ENCODE peak calls at places on chromosomes 6 and 20, in ten cellular contexts. T is stomach, W is HCT116, D is transverse colon, H is SK-N-SH, P is breast epithelium, C is sigmoid colon, K is H1, N is suprapubic skin, U is GM23338. I is an unnamed sample.
A peak's percentile ranks its signal among the peaks of the same experiment; 100 is the strongest.

GRCh38 chr20:37727247-37727956 is 33.6 kb downstream of the CTNNBL1 start:
- DNase-seq in T (no peak), U (no peak), K (no peak), D (no peak), P (no peak), C (no peak), N (no peak), W (no peak), H (no peak), I (no peak)

GRCh38 chr20:44702776-44703175 is 12.4 kb upstream of the CCN5 start:
- DNase-seq in C (peak; percentile 94), D (peak; percentile 64), T (peak; percentile 88), P (peak; percentile 65), N (peak; percentile 92), H (no peak), U (no peak), K (no peak), W (no peak), I (peak; percentile 85)

GRCh38 chr6:134119481-134119880 is 67.1 kb upstream of the SLC2A12 start:
- DNase-seq in T (no peak), C (no peak), W (no peak), N (no peak), K (no peak), P (no peak), D (no peak), U (no peak), H (no peak), I (no peak)

GRCh38 chr6:81938014-81938761 is 185.7 kb upstream of the TENT5A start:
- DNase-seq in T (no peak), C (no peak), W (peak; percentile 96), P (no peak), K (no peak), N (no peak), H (no peak), D (no peak), U (no peak), I (no peak)

GRCh38 chr20:20549699-20550098 is 162.7 kb downstream of the RALGAPA2 start:
- DNase-seq in P (no peak), U (no peak), D (no peak), N (no peak), T (no peak), W (peak; percentile 71), K (no peak), C (no peak), H (no peak), I (no peak)

GRCh38 chr20:25247666-25248500 is at the start of gene PYGB:
- DNase-seq in W (peak; percentile 41), N (peak; percentile 82), C (peak; percentile 87), T (peak; percentile 81), D (peak; percentile 85), K (peak; percentile 87), H (peak; percentile 98), U (peak; percentile 86), P (peak; percentile 69), I (peak; percentile 96)

GRCh38 chr6:157201083-157201482 is 122.2 kb downstream of the TMEM242 start:
- DNase-seq in C (no peak), U (no peak), W (no peak), N (no peak), P (no peak), T (no peak), D (no peak), K (no peak), H (no peak), I (no peak)

GRCh38 chr20:5211803-5212714 is 85.3 kb downstream of the CDS2 start:
- DNase-seq in P (no peak), C (no peak), N (no peak), T (no peak), H (no peak), K (no peak), D (no peak), W (no peak), U (no peak), I (no peak)

GRCh38 chr6:139744038-139744437 is 369.6 kb upstream of the CITED2 start:
- DNase-seq in C (no peak), K (no peak), H (no peak), T (no peak), U (no peak), N (no peak), P (no peak), D (no peak), W (no peak), I (no peak)

GRCh38 chr20:40654876-40655275 is 34.2 kb downstream of the MAFB start:
- DNase-seq in D (no peak), P (no peak), W (no peak), N (peak; percentile 76), K (no peak), U (no peak), T (no peak), H (no peak), C (no peak), I (no peak)

GRCh38 chr6:150169609-150170008 is 26.8 kb downstream of the PPP1R14C start:
- DNase-seq in U (no peak), N (no peak), C (no peak), W (peak; percentile 16), T (no peak), D (no peak), P (no peak), K (no peak), H (no peak), I (no peak)

GRCh38 chr6:143806282-143807102 is 36.6 kb upstream of the LTV1 start:
- DNase-seq in W (no peak), C (no peak), D (no peak), U (no peak), K (no peak), N (no peak), P (no peak), H (no peak), T (no peak), I (no peak)

GRCh38 chr6:142297996-142298753 is 3.6 kb upstream of the ADGRG6 start:
- DNase-seq in D (no peak), H (no peak), T (no peak), P (no peak), W (no peak), N (no peak), K (no peak), C (no peak), U (no peak), I (no peak)

GRCh38 chr6:140462495-140463311 is 1088.3 kb upstream of the CITED2 start:
- DNase-seq in K (no peak), W (peak; percentile 35), U (peak; percentile 62), D (peak; percentile 8), T (no peak), H (no peak), P (no peak), N (no peak), C (no peak), I (no peak)

DNA sequence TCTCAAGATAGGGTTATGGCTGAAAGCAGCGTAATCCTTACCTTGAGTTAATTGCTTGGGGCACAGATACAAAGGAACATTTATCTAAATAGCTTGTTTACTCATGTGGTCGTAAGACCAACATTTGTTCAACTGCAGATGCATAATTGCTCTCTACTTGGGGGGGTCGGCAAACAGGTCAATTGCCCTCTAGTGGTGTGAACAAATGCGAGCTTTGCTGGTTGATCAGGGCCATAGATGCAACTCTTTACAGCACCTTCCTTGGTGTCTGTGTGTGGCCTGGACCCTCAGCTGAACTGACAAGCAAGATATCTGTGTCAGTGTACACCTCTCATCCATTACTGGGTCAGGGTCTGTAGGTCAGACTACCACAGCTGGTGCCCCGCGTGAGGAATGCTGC is 24.1 kb downstream of the HLA-DPA1 start:
- DNase-seq in U (peak; percentile 44), W (no peak), H (no peak), P (no peak), N (no peak), T (no peak), K (no peak), C (no peak), D (no peak), I (no peak)
- TF ChIP-seq CTCF in U (peak; percentile 60), W (peak; percentile 57), H (peak; percentile 17), P (no peak), N (no peak), T (no peak), K (peak; percentile 46), C (no peak), D (no peak), I (no peak)

DNA sequence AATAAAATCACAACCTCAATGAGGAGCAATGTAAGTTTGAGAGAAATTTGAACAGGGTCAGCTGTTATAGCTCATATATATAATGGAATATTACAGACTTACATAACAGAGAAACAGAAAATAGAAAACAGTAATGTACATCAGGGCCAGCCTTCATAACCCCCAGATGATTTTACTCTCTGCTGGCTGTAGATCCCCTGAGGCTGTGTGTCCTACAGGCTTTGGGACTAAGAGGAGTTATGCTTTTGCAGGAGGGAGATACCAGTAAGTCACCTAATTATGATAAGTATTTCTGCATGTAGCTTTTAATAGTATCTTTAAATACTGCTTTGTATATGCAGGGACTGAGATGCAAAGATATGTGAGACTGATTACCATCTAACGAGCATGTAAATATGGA is 105.8 kb upstream of the ASCC3 start:
- DNase-seq in T (no peak), P (no peak), C (no peak), D (no peak), W (no peak), H (no peak), N (no peak), U (no peak), K (no peak), I (no peak)
- TF ChIP-seq POLR2AphosphoS5 in T (no peak), P (no peak), C (no peak), D (no peak), W (no peak), H (no peak), N (no peak), U (no peak), K (no peak), I (no peak)

DNA sequence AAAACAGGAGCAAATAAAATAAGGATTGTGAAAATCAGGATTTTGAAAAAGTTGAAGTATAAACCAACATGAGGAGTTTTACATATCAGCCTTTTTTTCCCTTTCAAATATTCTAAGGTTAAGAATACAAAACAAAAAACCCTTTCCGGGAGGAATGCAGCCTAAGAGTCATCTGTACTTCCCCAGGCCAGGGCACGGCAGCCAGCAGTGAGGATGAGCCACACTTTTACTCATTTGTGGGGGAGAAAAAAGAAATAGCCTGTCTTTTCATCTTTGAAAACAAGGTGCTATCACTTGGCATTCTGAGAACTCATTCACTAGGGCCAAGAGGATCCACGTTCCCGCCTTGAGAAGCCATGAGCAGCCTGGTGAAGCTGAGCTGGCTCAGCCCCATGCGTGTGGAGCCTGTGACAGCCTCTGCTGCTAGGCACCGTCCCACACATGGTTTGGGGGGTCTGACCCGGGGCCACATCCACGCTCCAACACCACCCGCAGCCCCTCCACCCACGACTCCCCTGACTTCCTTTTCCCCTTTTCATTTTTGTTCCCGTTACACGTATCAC is 11.2 kb downstream of the SLC22A1 start:
- DNase-seq in U (no peak), C (no peak), H (no peak), T (peak; percentile 20), K (no peak), N (no peak), W (no peak), D (no peak), P (no peak), I (no peak)
- H3K4me3 ChIP-seq in U (no peak overlapping the region), C (no peak overlapping the region), H (no peak overlapping the region), T (no peak overlapping the region), K (no peak overlapping the region), N (no peak overlapping the region), W (no peak overlapping the region), D (no peak overlapping the region), P (no peak overlapping the region), I (no peak overlapping the region)

DNA sequence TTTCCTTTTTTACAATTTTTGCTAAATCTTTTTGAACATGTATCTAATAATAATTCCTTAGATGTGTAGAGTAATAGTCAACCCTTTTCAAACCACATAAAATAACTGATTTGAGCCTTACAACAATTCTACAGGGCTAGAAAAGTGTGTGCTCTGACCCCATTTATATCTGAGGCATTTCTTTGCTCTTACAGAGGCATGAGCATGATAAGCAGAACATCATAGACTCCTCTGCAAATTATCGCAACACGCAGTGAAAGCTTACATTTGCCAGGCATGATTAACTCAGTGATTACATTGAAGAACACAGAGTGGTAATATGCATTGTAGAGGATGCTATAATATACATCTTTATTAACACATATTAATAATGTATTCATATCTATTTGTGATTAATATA is 120.4 kb downstream of the SIM1 start:
- DNase-seq in H (no peak), D (no peak), C (no peak), T (no peak), P (no peak), W (no peak), K (no peak), N (no peak), U (no peak), I (no peak)
- TF ChIP-seq CTCF in H (no peak), D (no peak), C (no peak), T (no peak), P (no peak), W (no peak), K (no peak), N (no peak), U (no peak), I (no peak)